ENCODE peak calls at places on chromosomes 1 and 21, in five cellular contexts. One of them, this sample, is unnamed.

GRCh38 chr21:45590246-45590725 is 48.0 kb upstream of the SLC19A1 start:
- DNase-seq in H9: peak; percentile 82
- DNase-seq in mesenchymal stem cell: peak; percentile 34
- DNase-seq in trophoblast cell: peak; percentile 19
- DNase-seq in H1: peak; percentile 74
- DNase-seq in this sample: no peak

GRCh38 chr1:151493042-151493441 is 18.1 kb upstream of the CGN start:
- DNase-seq in H9: no peak
- DNase-seq in mesenchymal stem cell: no peak
- DNase-seq in trophoblast cell: no peak
- DNase-seq in H1: no peak
- DNase-seq in this sample: no peak

GRCh38 chr21:8989883-8990325 is 1531.5 kb upstream of the TPTE start:
- DNase-seq in H9: no peak
- DNase-seq in mesenchymal stem cell: no peak
- DNase-seq in trophoblast cell: no peak
- DNase-seq in H1: no peak
- DNase-seq in this sample: no peak

GRCh38 chr1:183505338-183506089 is 33.2 kb downstream of the SMG7 start:
- DNase-seq in H9: no peak
- DNase-seq in mesenchymal stem cell: no peak
- DNase-seq in trophoblast cell: peak; percentile 81
- DNase-seq in H1: no peak
- DNase-seq in this sample: no peak

GRCh38 chr1:174160109-174160473 is 771 bp downstream of the RABGAP1L start:
- DNase-seq in H9: peak; percentile 42
- DNase-seq in mesenchymal stem cell: peak; percentile 59
- DNase-seq in trophoblast cell: peak; percentile 63
- DNase-seq in H1: no peak
- DNase-seq in this sample: no peak

GRCh38 chr1:154419620-154420020 is 14.5 kb downstream of the IL6R start:
- DNase-seq in H9: no peak
- DNase-seq in mesenchymal stem cell: peak; percentile 88
- DNase-seq in trophoblast cell: peak; percentile 15
- DNase-seq in H1: no peak
- DNase-seq in this sample: no peak

GRCh38 chr1:221775206-221775605 is 33.3 kb upstream of the DUSP10 start:
- DNase-seq in H9: no peak
- DNase-seq in mesenchymal stem cell: no peak
- DNase-seq in trophoblast cell: no peak
- DNase-seq in H1: no peak
- DNase-seq in this sample: no peak

GRCh38 chr1:30196872-30197615 is 526.3 kb downstream of the MATN1 start:
- DNase-seq in H9: no peak
- DNase-seq in mesenchymal stem cell: no peak
- DNase-seq in trophoblast cell: no peak
- DNase-seq in H1: no peak
- DNase-seq in this sample: no peak

GRCh38 chr1:33255347-33256311 is 663 bp upstream of the ZNF362 start:
- DNase-seq in H9: peak; percentile 95
- DNase-seq in mesenchymal stem cell: peak; percentile 31
- DNase-seq in trophoblast cell: peak; percentile 78
- DNase-seq in H1: peak; percentile 82
- DNase-seq in this sample: no peak

GRCh38 chr1:201461193-201461657 is 7.8 kb downstream of the PHLDA3 start:
- DNase-seq in H9: no peak
- DNase-seq in mesenchymal stem cell: peak; percentile 99
- DNase-seq in trophoblast cell: peak; percentile 90
- DNase-seq in H1: no peak
- DNase-seq in this sample: no peak

GRCh38 chr1:248872752-248873408 is 14.0 kb upstream of the ZNF692 start:
- DNase-seq in H9: peak; percentile 91
- DNase-seq in mesenchymal stem cell: peak; percentile 90
- DNase-seq in trophoblast cell: peak; percentile 89
- DNase-seq in H1: peak; percentile 80
- DNase-seq in this sample: peak; percentile 68

GRCh38 chr1:43286115-43286514 is 734 bp upstream of the C1orf210 start:
- DNase-seq in H9: no peak
- DNase-seq in mesenchymal stem cell: no peak
- DNase-seq in trophoblast cell: no peak
- DNase-seq in H1: no peak
- DNase-seq in this sample: no peak

GRCh38 chr1:96598416-96599168 is 123.0 kb upstream of the PTBP2 start:
- DNase-seq in H9: no peak
- DNase-seq in mesenchymal stem cell: peak; percentile 32
- DNase-seq in trophoblast cell: no peak
- DNase-seq in H1: no peak
- DNase-seq in this sample: no peak

GRCh38 chr1:109718495-109718894 is 6.4 kb downstream of the GSTM5 start:
- DNase-seq in H9: no peak
- DNase-seq in mesenchymal stem cell: peak; percentile 6
- DNase-seq in trophoblast cell: peak; percentile 26
- DNase-seq in H1: no peak
- DNase-seq in this sample: no peak

GRCh38 chr1:245605480-245606156 is 450.8 kb downstream of the KIF26B start:
- DNase-seq in H9: peak; percentile 27
- DNase-seq in mesenchymal stem cell: peak; percentile 70
- DNase-seq in trophoblast cell: peak; percentile 20
- DNase-seq in H1: no peak
- DNase-seq in this sample: no peak

GRCh38 chr1:42926235-42926869 is 32.3 kb downstream of the SLC2A1 start:
- DNase-seq in H9: no peak
- DNase-seq in mesenchymal stem cell: no peak
- DNase-seq in trophoblast cell: no peak
- DNase-seq in H1: no peak
- DNase-seq in this sample: no peak

GRCh38 chr1:228647523-228648444 is 87.5 kb upstream of the RHOU start:
- DNase-seq in H9: peak; percentile 86
- DNase-seq in mesenchymal stem cell: peak; percentile 67
- DNase-seq in trophoblast cell: peak; percentile 82
- DNase-seq in H1: peak; percentile 78
- DNase-seq in this sample: peak; percentile 52

GRCh38 chr1:209544098-209544497 is 39.4 kb upstream of the CAMK1G start:
- DNase-seq in H9: no peak
- DNase-seq in mesenchymal stem cell: no peak
- DNase-seq in trophoblast cell: no peak
- DNase-seq in H1: no peak
- DNase-seq in this sample: no peak

GRCh38 chr1:151839457-151840409 is at the start of gene C2CD4D:
- DNase-seq in H9: peak; percentile 92
- DNase-seq in mesenchymal stem cell: peak; percentile 21
- DNase-seq in trophoblast cell: peak; percentile 71
- DNase-seq in H1: peak; percentile 88
- DNase-seq in this sample: peak; percentile 53

GRCh38 chr1:182955596-182956588 is 2.9 kb upstream of the SHCBP1L start:
- DNase-seq in H9: no peak
- DNase-seq in mesenchymal stem cell: peak; percentile 77
- DNase-seq in trophoblast cell: peak; percentile 24
- DNase-seq in H1: no peak
- DNase-seq in this sample: no peak

GRCh38 chr21:43726686-43727570 is 8.0 kb downstream of the PDXK start:
- DNase-seq in H9: no peak
- DNase-seq in mesenchymal stem cell: no peak
- DNase-seq in trophoblast cell: peak; percentile 51
- DNase-seq in H1: no peak
- DNase-seq in this sample: no peak

GRCh38 chr1:166822385-166822784 is 16.9 kb upstream of the POGK start:
- DNase-seq in H9: no peak
- DNase-seq in mesenchymal stem cell: no peak
- DNase-seq in trophoblast cell: no peak
- DNase-seq in H1: peak; percentile 68
- DNase-seq in this sample: no peak

GRCh38 chr1:198534540-198535413 is 5.7 kb downstream of the ATP6V1G3 start:
- DNase-seq in H9: no peak
- DNase-seq in mesenchymal stem cell: no peak
- DNase-seq in trophoblast cell: no peak
- DNase-seq in H1: no peak
- DNase-seq in this sample: no peak

GRCh38 chr1:112532074-112532473 is 23.3 kb downstream of the WNT2B start:
- DNase-seq in H9: no peak
- DNase-seq in mesenchymal stem cell: no peak
- DNase-seq in trophoblast cell: no peak
- DNase-seq in H1: no peak
- DNase-seq in this sample: no peak

GRCh38 chr1:208061627-208062026 is 150.7 kb upstream of the CD34 start:
- DNase-seq in H9: no peak
- DNase-seq in mesenchymal stem cell: no peak
- DNase-seq in trophoblast cell: no peak
- DNase-seq in H1: no peak
- DNase-seq in this sample: no peak
- H3K4me2 ChIP-seq in H9: no peak overlapping the region
- H3K4me2 ChIP-seq in mesenchymal stem cell: no peak overlapping the region
- H3K4me2 ChIP-seq in trophoblast cell: no peak overlapping the region
- H3K4me2 ChIP-seq in H1: no peak overlapping the region
- H3K4me2 ChIP-seq in this sample: no peak overlapping the region

DNA sequence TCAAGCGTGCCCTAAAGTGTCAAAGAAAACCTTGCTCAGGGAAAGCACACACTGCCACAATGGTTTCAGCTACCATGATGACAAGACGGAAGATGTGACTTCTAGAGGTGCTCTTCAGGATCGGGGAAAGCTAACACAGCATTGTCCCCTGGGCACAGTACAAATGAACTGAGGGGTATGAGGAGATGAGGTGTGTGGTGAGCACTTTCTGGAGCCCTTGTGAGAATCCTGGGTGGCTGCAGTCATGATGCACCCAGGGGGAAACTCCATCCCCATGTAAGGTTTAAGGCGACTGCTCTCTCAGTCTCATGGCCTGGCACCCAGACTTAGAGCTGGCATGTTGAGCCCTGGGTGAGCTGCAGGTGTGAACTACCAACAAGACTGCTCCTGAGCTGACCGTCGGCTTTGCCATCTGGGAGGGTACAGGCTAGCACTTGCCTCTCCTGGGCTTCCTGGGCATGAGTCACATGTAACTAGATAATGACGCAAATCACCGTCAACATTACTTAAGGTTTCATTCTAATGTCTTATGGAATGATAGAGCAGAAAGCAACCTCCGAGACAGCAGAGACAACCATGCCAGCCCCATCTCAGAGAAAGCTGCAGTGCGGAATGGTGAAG is 144.6 kb downstream of the CLIC6 start:
- DNase-seq in H9: no peak
- DNase-seq in mesenchymal stem cell: peak; percentile 86
- DNase-seq in trophoblast cell: peak; percentile 93
- DNase-seq in H1: no peak
- DNase-seq in this sample: no peak
- H2BK12ac ChIP-seq in H9: no peak overlapping the region
- H2BK12ac ChIP-seq in mesenchymal stem cell: peak overlapping the region; percentile 69
- H2BK12ac ChIP-seq in trophoblast cell: peak overlapping the region; percentile 86
- H2BK12ac ChIP-seq in H1: no peak overlapping the region
- H2BK12ac ChIP-seq in this sample: no peak overlapping the region

DNA sequence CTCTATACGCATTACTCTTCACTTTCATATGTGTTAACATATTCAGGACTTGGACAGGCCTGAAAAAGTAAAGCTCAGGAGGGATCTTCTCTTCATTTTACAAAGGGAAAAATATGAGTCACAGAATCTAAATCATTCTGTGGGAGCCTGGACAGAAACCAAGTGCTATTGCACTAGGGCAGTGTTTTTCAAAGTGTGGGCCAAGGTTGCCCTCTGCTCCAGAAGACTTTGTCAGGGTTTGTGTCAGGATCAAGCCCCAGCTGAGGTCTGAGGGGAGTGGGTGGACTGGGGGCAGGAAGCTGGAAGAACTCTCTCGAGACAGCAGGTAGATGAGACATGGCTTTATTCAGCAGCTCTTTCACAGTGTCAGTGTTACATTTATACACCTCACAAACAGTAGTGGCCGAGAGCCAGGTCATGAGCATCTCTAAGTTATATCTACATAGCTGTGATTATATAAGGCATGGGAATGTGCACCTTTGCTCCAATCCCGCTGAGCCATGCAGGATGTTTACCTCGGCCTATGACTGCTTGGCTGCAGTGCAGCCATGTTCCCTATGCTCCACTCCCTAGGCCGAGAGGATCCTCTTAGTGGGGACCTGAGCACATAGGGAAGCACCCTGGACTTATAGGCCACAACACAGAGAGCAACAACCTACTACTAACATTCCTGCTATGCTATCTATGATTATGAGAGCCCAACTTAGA is 114.2 kb downstream of the GDAP2 start:
- DNase-seq in H9: no peak
- DNase-seq in mesenchymal stem cell: peak; percentile 68
- DNase-seq in trophoblast cell: no peak
- DNase-seq in H1: no peak
- DNase-seq in this sample: no peak
- H3K14ac ChIP-seq in H9: no peak overlapping the region
- H3K14ac ChIP-seq in mesenchymal stem cell: no peak overlapping the region
- H3K14ac ChIP-seq in trophoblast cell: no peak overlapping the region
- H3K14ac ChIP-seq in H1: no peak overlapping the region
- H3K14ac ChIP-seq in this sample: no peak overlapping the region

GRCh38 chr21:42312626-42313104 is 2.5 kb downstream of the TFF3 start:
- DNase-seq in H9: no peak
- DNase-seq in mesenchymal stem cell: no peak
- DNase-seq in trophoblast cell: no peak
- DNase-seq in H1: peak; percentile 37
- DNase-seq in this sample: no peak
- H3K4me2 ChIP-seq in H9: no peak overlapping the region
- H3K4me2 ChIP-seq in mesenchymal stem cell: peak overlapping the region; percentile 21
- H3K4me2 ChIP-seq in trophoblast cell: no peak overlapping the region
- H3K4me2 ChIP-seq in H1: no peak overlapping the region
- H3K4me2 ChIP-seq in this sample: no peak overlapping the region

GRCh38 chr1:64941466-64942117 is 24.8 kb downstream of the JAK1 start:
- DNase-seq in H9: no peak
- DNase-seq in mesenchymal stem cell: no peak
- DNase-seq in trophoblast cell: no peak
- DNase-seq in H1: no peak
- DNase-seq in this sample: no peak
- H2BK12ac ChIP-seq in H9: no peak overlapping the region
- H2BK12ac ChIP-seq in mesenchymal stem cell: no peak overlapping the region
- H2BK12ac ChIP-seq in trophoblast cell: no peak overlapping the region
- H2BK12ac ChIP-seq in H1: no peak overlapping the region
- H2BK12ac ChIP-seq in this sample: no peak overlapping the region

This sample was measured in neuronal stem cell.